ENCODE peak calls at places on chromosomes 2 and 18, in four cellular contexts. L is right cardiac atrium, Y is pancreas, K is left cardiac atrium. N is an unnamed sample.

GRCh38 chr2:240418311-240418710 is 17.2 kb upstream of the GPC1 start:
- ATAC-seq in L (no peak), Y (no peak), K (no peak), N (no peak)

GRCh38 chr2:48414980-48415764 is 114.8 kb upstream of the STON1 start:
- ATAC-seq in L (peak; percentile 60), Y (no peak), K (peak; percentile 49), N (no peak)

GRCh38 chr2:214558341-214558740 is 147.5 kb downstream of the VWC2L start:
- ATAC-seq in L (no peak), Y (no peak), K (no peak), N (no peak)

GRCh38 chr2:15412779-15413178 is 148.4 kb downstream of the NBAS start:
- ATAC-seq in L (no peak), Y (no peak), K (peak; percentile 47), N (no peak)

GRCh38 chr2:3470166-3470651 is 49.1 kb downstream of the ADI1 start:
- ATAC-seq in L (peak; percentile 91), Y (no peak), K (peak; percentile 86), N (peak; percentile 93)

GRCh38 chr2:207231962-207232361 is 66.2 kb upstream of the KLF7 start:
- ATAC-seq in L (no peak), Y (no peak), K (no peak), N (no peak)

GRCh38 chr2:168432100-168432499 is 24.0 kb upstream of the CERS6 start:
- ATAC-seq in L (no peak), Y (no peak), K (no peak), N (no peak)

GRCh38 chr2:226971029-226971584 is 135.3 kb downstream of the RHBDD1 start:
- ATAC-seq in L (no peak), Y (no peak), K (no peak), N (no peak)

GRCh38 chr2:17373041-17373440 is 145.2 kb downstream of the RAD51AP2 start:
- ATAC-seq in L (no peak), Y (no peak), K (no peak), N (no peak)

GRCh38 chr2:95281071-95281470 is 6.8 kb downstream of the PROM2 start:
- ATAC-seq in L (no peak), Y (no peak), K (no peak), N (no peak)

GRCh38 chr2:65638438-65638837 is 206.0 kb upstream of the SPRED2 start:
- ATAC-seq in L (no peak), Y (no peak), K (no peak), N (no peak)

GRCh38 chr2:153532160-153532559 is 53.6 kb upstream of the RPRM start:
- ATAC-seq in L (no peak), Y (no peak), K (no peak), N (peak; percentile 7)

GRCh38 chr18:49081511-49082146 is 130.9 kb upstream of the SMAD7 start:
- ATAC-seq in L (no peak), Y (no peak), K (no peak), N (no peak)

GRCh38 chr2:24210723-24211122 is 35.9 kb downstream of the FAM228A start:
- ATAC-seq in L (no peak), Y (no peak), K (no peak), N (no peak)